ENCODE peak calls at places on chromosomes 1 and 21, in ten cellular contexts. One of them, this sample, is unnamed.

GRCh38 chr1:208003241-208003640 is 92.3 kb upstream of the CD34 start:
- DNase-seq in spleen: no peak
- DNase-seq in HCT116: no peak
- DNase-seq in A549: no peak
- DNase-seq in transverse colon: no peak
- DNase-seq in IMR-90: no peak
- DNase-seq in tibial nerve: no peak
- DNase-seq in prostate gland: no peak
- DNase-seq in sigmoid colon: no peak
- DNase-seq in K562: no peak
- DNase-seq in this sample: no peak

GRCh38 chr1:22031214-22031962 is 21.1 kb upstream of the CDC42 start:
- DNase-seq in spleen: no peak
- DNase-seq in HCT116: no peak
- DNase-seq in A549: no peak
- DNase-seq in transverse colon: peak; percentile 50
- DNase-seq in IMR-90: no peak
- DNase-seq in tibial nerve: no peak
- DNase-seq in prostate gland: peak; percentile 51
- DNase-seq in sigmoid colon: peak; percentile 89
- DNase-seq in K562: no peak
- DNase-seq in this sample: no peak

GRCh38 chr1:234972411-234973191 is 156.0 kb downstream of the TOMM20 start:
- DNase-seq in spleen: no peak
- DNase-seq in HCT116: no peak
- DNase-seq in A549: no peak
- DNase-seq in transverse colon: no peak
- DNase-seq in IMR-90: no peak
- DNase-seq in tibial nerve: no peak
- DNase-seq in prostate gland: no peak
- DNase-seq in sigmoid colon: peak; percentile 60
- DNase-seq in K562: no peak
- DNase-seq in this sample: peak; percentile 19

GRCh38 chr1:243740255-243740999 is 109.6 kb downstream of the AKT3 start:
- DNase-seq in spleen: no peak
- DNase-seq in HCT116: no peak
- DNase-seq in A549: no peak
- DNase-seq in transverse colon: no peak
- DNase-seq in IMR-90: peak; percentile 29
- DNase-seq in tibial nerve: no peak
- DNase-seq in prostate gland: no peak
- DNase-seq in sigmoid colon: no peak
- DNase-seq in K562: no peak
- DNase-seq in this sample: no peak

GRCh38 chr1:77014396-77014795 is 147.1 kb downstream of the ST6GALNAC5 start:
- DNase-seq in spleen: no peak
- DNase-seq in HCT116: no peak
- DNase-seq in A549: no peak
- DNase-seq in transverse colon: no peak
- DNase-seq in IMR-90: no peak
- DNase-seq in tibial nerve: no peak
- DNase-seq in prostate gland: no peak
- DNase-seq in sigmoid colon: no peak
- DNase-seq in K562: no peak
- DNase-seq in this sample: no peak

GRCh38 chr21:29151937-29152336 is 21.5 kb downstream of the MAP3K7CL start:
- DNase-seq in spleen: no peak
- DNase-seq in HCT116: no peak
- DNase-seq in A549: no peak
- DNase-seq in transverse colon: no peak
- DNase-seq in IMR-90: no peak
- DNase-seq in tibial nerve: no peak
- DNase-seq in prostate gland: no peak
- DNase-seq in sigmoid colon: no peak
- DNase-seq in K562: no peak
- DNase-seq in this sample: no peak

GRCh38 chr1:69982992-69983391 is 222.4 kb downstream of the LRRC40 start:
- DNase-seq in spleen: no peak
- DNase-seq in HCT116: peak; percentile 2
- DNase-seq in A549: no peak
- DNase-seq in transverse colon: no peak
- DNase-seq in IMR-90: peak; percentile 73
- DNase-seq in tibial nerve: no peak
- DNase-seq in prostate gland: no peak
- DNase-seq in sigmoid colon: no peak
- DNase-seq in K562: no peak
- DNase-seq in this sample: no peak

GRCh38 chr1:110171134-110171733 is 20.9 kb downstream of the SLC6A17 start:
- DNase-seq in spleen: no peak
- DNase-seq in HCT116: no peak
- DNase-seq in A549: no peak
- DNase-seq in transverse colon: no peak
- DNase-seq in IMR-90: no peak
- DNase-seq in tibial nerve: no peak
- DNase-seq in prostate gland: no peak
- DNase-seq in sigmoid colon: no peak
- DNase-seq in K562: no peak
- DNase-seq in this sample: no peak

GRCh38 chr1:22500476-22500875 is 48.8 kb downstream of the ZBTB40 start:
- DNase-seq in spleen: no peak
- DNase-seq in HCT116: peak; percentile 2
- DNase-seq in A549: no peak
- DNase-seq in transverse colon: peak; percentile 20
- DNase-seq in IMR-90: peak; percentile 59
- DNase-seq in tibial nerve: no peak
- DNase-seq in prostate gland: no peak
- DNase-seq in sigmoid colon: no peak
- DNase-seq in K562: no peak
- DNase-seq in this sample: no peak

GRCh38 chr1:181324797-181325616 is 158.3 kb upstream of the CACNA1E start:
- DNase-seq in spleen: no peak
- DNase-seq in HCT116: peak; percentile 66
- DNase-seq in A549: peak; percentile 60
- DNase-seq in transverse colon: no peak
- DNase-seq in IMR-90: no peak
- DNase-seq in tibial nerve: no peak
- DNase-seq in prostate gland: no peak
- DNase-seq in sigmoid colon: no peak
- DNase-seq in K562: no peak
- DNase-seq in this sample: no peak

GRCh38 chr1:93440272-93440671 is 7.6 kb upstream of the FNBP1L start:
- DNase-seq in spleen: no peak
- DNase-seq in HCT116: no peak
- DNase-seq in A549: no peak
- DNase-seq in transverse colon: no peak
- DNase-seq in IMR-90: no peak
- DNase-seq in tibial nerve: no peak
- DNase-seq in prostate gland: no peak
- DNase-seq in sigmoid colon: no peak
- DNase-seq in K562: no peak
- DNase-seq in this sample: no peak

GRCh38 chr1:183353597-183353996 is 64.6 kb downstream of the NMNAT2 start:
- DNase-seq in spleen: no peak
- DNase-seq in HCT116: no peak
- DNase-seq in A549: no peak
- DNase-seq in transverse colon: no peak
- DNase-seq in IMR-90: no peak
- DNase-seq in tibial nerve: no peak
- DNase-seq in prostate gland: no peak
- DNase-seq in sigmoid colon: no peak
- DNase-seq in K562: no peak
- DNase-seq in this sample: no peak

GRCh38 chr1:153349363-153350340 is 1.0 kb upstream of the PGLYRP4 start:
- DNase-seq in spleen: no peak
- DNase-seq in HCT116: no peak
- DNase-seq in A549: no peak
- DNase-seq in transverse colon: no peak
- DNase-seq in IMR-90: no peak
- DNase-seq in tibial nerve: no peak
- DNase-seq in prostate gland: no peak
- DNase-seq in sigmoid colon: no peak
- DNase-seq in K562: no peak
- DNase-seq in this sample: no peak
- H3K4me3 ChIP-seq in spleen: no peak overlapping the region
- H3K4me3 ChIP-seq in HCT116: no peak overlapping the region
- H3K4me3 ChIP-seq in A549: no peak overlapping the region
- H3K4me3 ChIP-seq in transverse colon: no peak overlapping the region
- H3K4me3 ChIP-seq in IMR-90: no peak overlapping the region
- H3K4me3 ChIP-seq in tibial nerve: no peak overlapping the region
- H3K4me3 ChIP-seq in prostate gland: no peak overlapping the region
- H3K4me3 ChIP-seq in sigmoid colon: no peak overlapping the region
- H3K4me3 ChIP-seq in K562: no peak overlapping the region
- H3K4me3 ChIP-seq in this sample: no peak overlapping the region

GRCh38 chr1:150813028-150813707 is 5.1 kb upstream of the CTSK start:
- DNase-seq in spleen: peak; percentile 84
- DNase-seq in HCT116: peak; percentile 16
- DNase-seq in A549: peak; percentile 69
- DNase-seq in transverse colon: peak; percentile 80
- DNase-seq in IMR-90: peak; percentile 77
- DNase-seq in tibial nerve: peak; percentile 59
- DNase-seq in prostate gland: peak; percentile 72
- DNase-seq in sigmoid colon: peak; percentile 74
- DNase-seq in K562: peak; percentile 37
- DNase-seq in this sample: peak; percentile 55
- H3K27ac ChIP-seq in spleen: no peak overlapping the region
- H3K27ac ChIP-seq in HCT116: no peak overlapping the region
- H3K27ac ChIP-seq in A549: no peak overlapping the region
- H3K27ac ChIP-seq in transverse colon: no peak overlapping the region
- H3K27ac ChIP-seq in IMR-90: no peak overlapping the region
- H3K27ac ChIP-seq in tibial nerve: peak overlapping the region; percentile 50
- H3K27ac ChIP-seq in prostate gland: peak overlapping the region; percentile 37
- H3K27ac ChIP-seq in sigmoid colon: no peak overlapping the region
- H3K27ac ChIP-seq in K562: no peak overlapping the region
- H3K27ac ChIP-seq in this sample: peak overlapping the region; percentile 12

DNA sequence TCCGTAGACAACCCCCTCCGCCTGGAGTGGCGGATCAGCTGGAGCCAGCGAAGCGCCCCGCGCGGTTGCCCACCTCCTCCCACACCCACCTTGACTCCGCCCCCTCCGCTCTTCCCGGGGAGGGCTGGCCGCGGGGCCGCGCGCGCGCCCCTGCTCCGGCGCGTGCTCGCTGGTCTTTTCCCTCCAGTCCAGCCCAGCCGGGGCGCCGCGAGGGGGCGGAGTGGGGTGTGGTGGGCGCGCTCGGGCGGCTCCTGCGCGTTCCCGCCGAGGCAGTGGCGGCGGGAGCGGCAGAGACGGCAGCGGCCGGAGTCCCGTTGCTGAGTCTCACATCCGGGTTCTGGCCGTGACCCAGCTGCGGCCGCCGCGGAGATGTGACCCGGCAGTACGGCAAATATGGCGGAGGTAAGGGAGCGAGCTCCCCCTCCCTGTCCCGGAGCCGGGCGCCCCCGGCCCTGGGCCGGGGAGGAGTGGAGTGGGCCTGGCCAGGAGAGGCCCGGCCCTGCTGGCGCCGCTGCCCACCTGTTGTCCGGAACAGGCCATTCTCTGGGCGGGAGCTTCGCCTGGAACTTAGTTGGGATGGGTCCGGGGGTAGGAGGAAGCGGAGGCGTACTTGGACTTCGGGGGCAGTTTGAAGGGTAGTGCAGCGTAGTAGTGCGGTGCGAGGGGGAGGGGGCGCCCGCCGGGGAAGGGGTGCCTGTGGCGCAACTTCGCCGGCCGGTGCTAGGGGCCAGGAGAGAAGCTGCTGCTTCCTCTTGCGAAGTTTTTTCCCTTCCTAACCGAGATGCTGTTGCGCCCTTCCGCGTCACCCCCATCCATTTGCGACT is 5.4 kb downstream of the MIER1 start:
- DNase-seq in spleen: peak; percentile 100
- DNase-seq in HCT116: peak; percentile 84
- DNase-seq in A549: peak; percentile 32
- DNase-seq in transverse colon: peak; percentile 97
- DNase-seq in IMR-90: peak; percentile 89
- DNase-seq in tibial nerve: peak; percentile 94
- DNase-seq in prostate gland: peak; percentile 91
- DNase-seq in sigmoid colon: peak; percentile 97
- DNase-seq in K562: peak; percentile 88
- DNase-seq in this sample: peak; percentile 93
- TF ChIP-seq POLR2A in spleen: peak; percentile 52
- TF ChIP-seq POLR2A in HCT116: no peak
- TF ChIP-seq POLR2A in A549: peak; percentile 8
- TF ChIP-seq POLR2A in transverse colon: peak; percentile 91
- TF ChIP-seq POLR2A in IMR-90: peak; percentile 74
- TF ChIP-seq POLR2A in tibial nerve: peak; percentile 75
- TF ChIP-seq POLR2A in prostate gland: peak; percentile 87
- TF ChIP-seq POLR2A in sigmoid colon: peak; percentile 55
- TF ChIP-seq POLR2A in K562: peak; percentile 82
- TF ChIP-seq POLR2A in this sample: peak; percentile 77

GRCh38 chr1:942411-942821 is 16.6 kb downstream of the NOC2L start:
- DNase-seq in spleen: no peak
- DNase-seq in HCT116: no peak
- DNase-seq in A549: no peak
- DNase-seq in transverse colon: no peak
- DNase-seq in IMR-90: no peak
- DNase-seq in tibial nerve: no peak
- DNase-seq in prostate gland: no peak
- DNase-seq in sigmoid colon: no peak
- DNase-seq in K562: peak; percentile 59
- DNase-seq in this sample: no peak
- H3K4me3 ChIP-seq in spleen: peak overlapping the region; percentile 41
- H3K4me3 ChIP-seq in HCT116: peak overlapping the region; percentile 50
- H3K4me3 ChIP-seq in A549: peak overlapping the region; percentile 71
- H3K4me3 ChIP-seq in transverse colon: peak overlapping the region; percentile 51
- H3K4me3 ChIP-seq in IMR-90: peak overlapping the region; percentile 42
- H3K4me3 ChIP-seq in tibial nerve: peak overlapping the region; percentile 46
- H3K4me3 ChIP-seq in prostate gland: peak overlapping the region; percentile 21
- H3K4me3 ChIP-seq in sigmoid colon: peak overlapping the region; percentile 49
- H3K4me3 ChIP-seq in K562: peak overlapping the region; percentile 29
- H3K4me3 ChIP-seq in this sample: no peak overlapping the region